ENCODE peak calls at places on chromosomes 1 and 21, in four cellular contexts. R, J, W and P are unnamed samples.

GRCh38 chr1:94633051-94633450 is 91.5 kb upstream of the F3 start:
- DNase-seq in J (no peak), R (no peak), W (peak; percentile 34), P (no peak)

GRCh38 chr1:163295949-163296348 is 25.8 kb upstream of the NUF2 start:
- DNase-seq in R (no peak), J (no peak), W (no peak), P (no peak)

GRCh38 chr21:35303085-35303484 is 254.0 kb upstream of the RUNX1 start:
- DNase-seq in R (no peak), J (no peak), W (peak; percentile 93), P (no peak)

GRCh38 chr1:33332881-33333280 is 12.0 kb upstream of the A3GALT2 start:
- DNase-seq in J (no peak), W (no peak), R (no peak), P (no peak)

GRCh38 chr1:1376551-1377226 is 1.7 kb upstream of the AURKAIP1 start:
- DNase-seq in J (no peak), W (no peak), R (no peak), P (no peak)

GRCh38 chr1:152044386-152044785 is 7.6 kb upstream of the S100A11 start:
- DNase-seq in J (no peak), W (no peak), R (no peak), P (no peak)

GRCh38 chr1:156025873-156026272 is 5.1 kb upstream of the SSR2 start:
- DNase-seq in J (peak; percentile 71), W (peak; percentile 51), R (no peak), P (peak; percentile 75)

GRCh38 chr1:67803380-67804279 is 29.6 kb downstream of the GNG12 start:
- DNase-seq in R (peak; percentile 33), W (no peak), J (no peak), P (no peak)

GRCh38 chr1:185045793-185046441 is 559 bp downstream of the RNF2 start:
- DNase-seq in J (peak; percentile 40), R (peak; percentile 35), W (peak; percentile 29), P (peak; percentile 62)

GRCh38 chr21:16624468-16625102 is 888.3 kb upstream of the CXADR start:
- DNase-seq in J (no peak), R (peak; percentile 71), W (no peak), P (no peak)

GRCh38 chr1:18618546-18619466 is 11.8 kb upstream of the PAX7 start:
- DNase-seq in R (no peak), W (no peak), J (peak; percentile 44), P (no peak)

GRCh38 chr1:230123280-230124186 is 56.5 kb downstream of the GALNT2 start:
- DNase-seq in J (no peak), R (no peak), W (peak; percentile 80), P (no peak)

GRCh38 chr21:45404726-45405270 is at the start of gene COL18A1:
- DNase-seq in W (peak; percentile 33), R (peak; percentile 42), J (peak; percentile 55), P (peak; percentile 71)

GRCh38 chr1:155023627-155024026 is 10.0 kb downstream of the DCST2 start:
- DNase-seq in J (no peak), R (no peak), W (no peak), P (no peak)

GRCh38 chr1:65254320-65255087 is 54.8 kb upstream of the DNAJC6 start:
- DNase-seq in R (peak; percentile 84), J (peak; percentile 93), W (peak; percentile 37), P (peak; percentile 74)

GRCh38 chr1:23470282-23471070 is 13.5 kb downstream of the ASAP3 start:
- DNase-seq in R (no peak), J (no peak), W (peak; percentile 66), P (no peak)

GRCh38 chr1:93150729-93151128 is 29.5 kb downstream of the TMED5 start:
- DNase-seq in J (no peak), R (no peak), W (no peak), P (no peak)

GRCh38 chr1:218930472-218930871 is 243.2 kb upstream of the LYPLAL1 start:
- DNase-seq in J (no peak), R (no peak), W (no peak), P (no peak)

GRCh38 chr1:94694234-94694915 is 125.8 kb upstream of the SLC44A3 start:
- DNase-seq in R (no peak), W (no peak), J (no peak), P (no peak)